ENCODE peak calls at places on chromosomes 5 and 9, in eight cellular contexts. K, C, L, V, B, F, W and Q are unnamed samples.
A peak's percentile ranks its signal among the peaks of the same experiment; 100 is the strongest.

GRCh38 chr9:118162711-118163110 is 458.5 kb downstream of the TLR4 start:
- DNase-seq in K (no peak), C (no peak), L (no peak), V (no peak), B (no peak), F (no peak), W (no peak), Q (no peak)

GRCh38 chr9:138119202-138120027 is 241.8 kb downstream of the CACNA1B start:
- DNase-seq in K (no peak), C (no peak), L (no peak), V (no peak), B (no peak), F (no peak), W (no peak), Q (no peak)

GRCh38 chr5:112636288-112636731 is 101.4 kb upstream of the APC start:
- DNase-seq in K (no peak), C (no peak), L (no peak), V (no peak), B (no peak), F (no peak), W (no peak), Q (no peak)

GRCh38 chr9:8800196-8800595 is 1000.6 kb upstream of the DMAC1 start:
- DNase-seq in K (no peak), C (no peak), L (no peak), V (no peak), B (no peak), F (no peak), W (no peak), Q (no peak)

GRCh38 chr5:15105799-15106393 is 234.3 kb upstream of the ANKH start:
- DNase-seq in K (peak; percentile 25), C (peak; percentile 43), L (peak; percentile 12), V (no peak), B (peak; percentile 52), F (no peak), W (peak; percentile 87), Q (peak; percentile 59)

GRCh38 chr5:19739691-19740090 is 248.3 kb downstream of the CDH18 start:
- DNase-seq in K (no peak), C (peak; percentile 24), L (no peak), V (no peak), B (no peak), F (no peak), W (no peak), Q (no peak)

GRCh38 chr5:149937610-149938009 is 7.0 kb downstream of the PDE6A start:
- DNase-seq in K (no peak), C (no peak), L (no peak), V (no peak), B (no peak), F (no peak), W (no peak), Q (no peak)

GRCh38 chr5:76190356-76190755 is 107.2 kb downstream of the SV2C start:
- DNase-seq in K (no peak), C (no peak), L (no peak), V (no peak), B (no peak), F (no peak), W (no peak), Q (no peak)

GRCh38 chr9:117825609-117826347 is 121.6 kb downstream of the TLR4 start:
- DNase-seq in K (peak; percentile 24), C (peak; percentile 54), L (no peak), V (peak; percentile 6), B (no peak), F (no peak), W (no peak), Q (no peak)

GRCh38 chr5:765948-766631 is 18.4 kb downstream of the ZDHHC11B start:
- DNase-seq in K (peak; percentile 23), C (no peak), L (no peak), V (no peak), B (no peak), F (no peak), W (no peak), Q (no peak)

GRCh38 chr5:29213475-29213874 is 1980.0 kb upstream of the CDH6 start:
- DNase-seq in K (no peak), C (no peak), L (no peak), V (no peak), B (no peak), F (no peak), W (no peak), Q (no peak)

GRCh38 chr5:90878549-90879196 is 320.1 kb downstream of the ADGRV1 start:
- DNase-seq in K (peak; percentile 58), C (no peak), L (no peak), V (no peak), B (no peak), F (no peak), W (no peak), Q (peak; percentile 6)

GRCh38 chr5:42596817-42597216 is 159.8 kb upstream of the CCDC152 start:
- DNase-seq in K (no peak), C (no peak), L (no peak), V (no peak), B (peak; percentile 68), F (no peak), W (no peak), Q (no peak)

GRCh38 chr5:5533927-5534326 is 111.5 kb downstream of the ICE1 start:
- DNase-seq in K (no peak), C (peak; percentile 74), L (no peak), V (no peak), B (no peak), F (no peak), W (no peak), Q (no peak)

GRCh38 chr9:78986446-78986845 is 585.3 kb upstream of the TLE4 start:
- DNase-seq in K (no peak), C (no peak), L (no peak), V (no peak), B (no peak), F (no peak), W (no peak), Q (no peak)

GRCh38 chr9:131575946-131576853 is 30.9 kb downstream of the PRRT1B start:
- DNase-seq in K (no peak), C (no peak), L (no peak), V (no peak), B (no peak), F (no peak), W (no peak), Q (no peak)

GRCh38 chr5:32173394-32174010 is 617 bp downstream of the GOLPH3 start:
- DNase-seq in K (peak; percentile 67), C (peak; percentile 63), L (peak; percentile 44), V (peak; percentile 5), B (no peak), F (peak; percentile 37), W (peak; percentile 79), Q (peak; percentile 72)

GRCh38 chr5:33531796-33532195 is 91.0 kb downstream of the TARS1 start:
- DNase-seq in K (no peak), C (no peak), L (no peak), V (no peak), B (no peak), F (no peak), W (no peak), Q (no peak)

GRCh38 chr5:74575741-74576538 is 64.6 kb downstream of the ENC1 start:
- DNase-seq in K (peak; percentile 26), C (no peak), L (no peak), V (no peak), B (no peak), F (no peak), W (peak; percentile 80), Q (peak; percentile 76)

GRCh38 chr5:151259931-151260330 is 6.9 kb downstream of the GM2A start:
- DNase-seq in K (no peak), C (no peak), L (no peak), V (no peak), B (no peak), F (no peak), W (no peak), Q (no peak)

GRCh38 chr5:81044868-81045267 is 84.7 kb downstream of the RASGRF2 start:
- DNase-seq in K (no peak), C (no peak), L (no peak), V (no peak), B (no peak), F (no peak), W (no peak), Q (no peak)